ENCODE peak calls at places on chromosomes 6 and 20, in five cellular contexts. One of them, this sample, is unnamed.

GRCh38 chr6:110352603-110353303 is 5.4 kb downstream of the METTL24 start:
- DNase-seq in astrocyte: peak; percentile 48
- DNase-seq in stomach: no peak
- DNase-seq in foreskin fibroblast: no peak
- DNase-seq in endothelial cell: no peak
- DNase-seq in this sample: no peak

GRCh38 chr6:161292145-161292544 is 18.3 kb upstream of the AGPAT4 start:
- DNase-seq in astrocyte: no peak
- DNase-seq in stomach: no peak
- DNase-seq in foreskin fibroblast: no peak
- DNase-seq in endothelial cell: no peak
- DNase-seq in this sample: no peak

GRCh38 chr6:140871911-140872310 is 1260.8 kb upstream of the GJE1 start:
- DNase-seq in astrocyte: peak; percentile 80
- DNase-seq in stomach: no peak
- DNase-seq in foreskin fibroblast: peak; percentile 75
- DNase-seq in endothelial cell: no peak
- DNase-seq in this sample: no peak

GRCh38 chr6:73050706-73051105 is 174.6 kb downstream of the KHDC1L start:
- DNase-seq in astrocyte: no peak
- DNase-seq in stomach: no peak
- DNase-seq in foreskin fibroblast: peak; percentile 51
- DNase-seq in endothelial cell: no peak
- DNase-seq in this sample: no peak

GRCh38 chr6:27312146-27312949 is at the start of gene POM121L2:
- DNase-seq in astrocyte: peak; percentile 13
- DNase-seq in stomach: peak; percentile 80
- DNase-seq in foreskin fibroblast: peak; percentile 70
- DNase-seq in endothelial cell: peak; percentile 72
- DNase-seq in this sample: peak; percentile 84

GRCh38 chr6:159267165-159267564 is 98.0 kb downstream of the FNDC1 start:
- DNase-seq in astrocyte: no peak
- DNase-seq in stomach: no peak
- DNase-seq in foreskin fibroblast: peak; percentile 17
- DNase-seq in endothelial cell: peak; percentile 68
- DNase-seq in this sample: peak; percentile 39

GRCh38 chr20:48186447-48186846 is 401.2 kb upstream of the SULF2 start:
- DNase-seq in astrocyte: peak; percentile 92
- DNase-seq in stomach: no peak
- DNase-seq in foreskin fibroblast: no peak
- DNase-seq in endothelial cell: no peak
- DNase-seq in this sample: no peak

GRCh38 chr6:100105919-100106318 is 111.9 kb upstream of the MCHR2 start:
- DNase-seq in astrocyte: no peak
- DNase-seq in stomach: no peak
- DNase-seq in foreskin fibroblast: no peak
- DNase-seq in endothelial cell: no peak
- DNase-seq in this sample: no peak

GRCh38 chr6:105348897-105349296 is 54.0 kb downstream of the PREP start:
- DNase-seq in astrocyte: no peak
- DNase-seq in stomach: no peak
- DNase-seq in foreskin fibroblast: no peak
- DNase-seq in endothelial cell: no peak
- DNase-seq in this sample: no peak

GRCh38 chr20:35497780-35498189 is 31.7 kb downstream of the C20orf173 start:
- DNase-seq in astrocyte: no peak
- DNase-seq in stomach: no peak
- DNase-seq in foreskin fibroblast: no peak
- DNase-seq in endothelial cell: no peak
- DNase-seq in this sample: no peak

GRCh38 chr6:97085772-97086171 is 161.2 kb downstream of the KLHL32 start:
- DNase-seq in astrocyte: peak; percentile 4
- DNase-seq in stomach: no peak
- DNase-seq in foreskin fibroblast: peak; percentile 53
- DNase-seq in endothelial cell: no peak
- DNase-seq in this sample: no peak

GRCh38 chr6:34346175-34347119 is 46.0 kb downstream of the NUDT3 start:
- DNase-seq in astrocyte: no peak
- DNase-seq in stomach: no peak
- DNase-seq in foreskin fibroblast: no peak
- DNase-seq in endothelial cell: no peak
- DNase-seq in this sample: no peak

GRCh38 chr20:35893942-35894341 is 60.4 kb downstream of the SCAND1 start:
- DNase-seq in astrocyte: no peak
- DNase-seq in stomach: no peak
- DNase-seq in foreskin fibroblast: no peak
- DNase-seq in endothelial cell: no peak
- DNase-seq in this sample: no peak

GRCh38 chr6:139308284-139308916 is 16.6 kb upstream of the TXLNB start:
- DNase-seq in astrocyte: peak; percentile 46
- DNase-seq in stomach: no peak
- DNase-seq in foreskin fibroblast: peak; percentile 48
- DNase-seq in endothelial cell: no peak
- DNase-seq in this sample: no peak

GRCh38 chr20:47922280-47922675 is 137.0 kb upstream of the SULF2 start:
- DNase-seq in astrocyte: peak; percentile 66
- DNase-seq in stomach: no peak
- DNase-seq in foreskin fibroblast: no peak
- DNase-seq in endothelial cell: no peak
- DNase-seq in this sample: peak; percentile 58

GRCh38 chr6:109441069-109441816 is 719 bp downstream of the SMPD2 start:
- DNase-seq in astrocyte: peak; percentile 36
- DNase-seq in stomach: peak; percentile 51
- DNase-seq in foreskin fibroblast: peak; percentile 69
- DNase-seq in endothelial cell: peak; percentile 58
- DNase-seq in this sample: peak; percentile 69

GRCh38 chr20:45523833-45524232 is 8.4 kb upstream of the SPINT3 start:
- DNase-seq in astrocyte: no peak
- DNase-seq in stomach: no peak
- DNase-seq in foreskin fibroblast: peak; percentile 7
- DNase-seq in endothelial cell: no peak
- DNase-seq in this sample: no peak
- TF ChIP-seq CTCF in astrocyte: no peak
- TF ChIP-seq CTCF in stomach: no peak
- TF ChIP-seq CTCF in foreskin fibroblast: no peak
- TF ChIP-seq CTCF in endothelial cell: no peak
- TF ChIP-seq CTCF in this sample: no peak

DNA sequence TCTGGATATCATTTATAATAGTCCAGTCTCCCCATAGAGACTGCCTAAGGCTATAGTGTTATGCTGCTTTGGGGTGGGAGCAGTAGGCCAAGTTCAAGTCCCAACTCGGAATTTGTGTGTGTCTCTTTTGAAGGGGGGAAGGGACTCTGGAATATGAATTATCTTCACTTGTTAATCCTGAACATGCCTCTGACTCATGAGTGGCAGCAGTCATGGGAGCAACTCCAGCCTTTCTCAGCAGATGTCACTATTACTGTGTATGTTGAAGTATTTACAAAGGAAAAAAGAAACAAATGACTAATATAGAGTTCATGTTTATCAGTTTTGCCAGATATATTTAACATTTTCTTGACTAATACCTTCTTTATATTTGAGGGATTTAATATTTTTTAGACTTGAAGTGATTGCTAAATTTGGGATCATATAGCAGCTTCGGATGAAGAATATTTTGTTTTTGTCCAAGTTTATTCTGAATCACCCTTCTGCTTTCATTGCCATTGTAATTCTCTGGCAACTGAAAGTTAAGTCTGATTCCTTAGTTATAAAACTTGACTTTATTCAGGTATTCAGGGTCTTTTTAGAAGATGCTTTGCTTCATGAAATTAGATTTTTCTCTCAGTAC is 23.4 kb downstream of the FAM217A start:
- DNase-seq in astrocyte: peak; percentile 66
- DNase-seq in stomach: peak; percentile 45
- DNase-seq in foreskin fibroblast: peak; percentile 85
- DNase-seq in endothelial cell: no peak
- DNase-seq in this sample: peak; percentile 11
- TF ChIP-seq CTCF in astrocyte: peak; percentile 66
- TF ChIP-seq CTCF in stomach: peak; percentile 46
- TF ChIP-seq CTCF in foreskin fibroblast: peak; percentile 42
- TF ChIP-seq CTCF in endothelial cell: no peak
- TF ChIP-seq CTCF in this sample: no peak

DNA sequence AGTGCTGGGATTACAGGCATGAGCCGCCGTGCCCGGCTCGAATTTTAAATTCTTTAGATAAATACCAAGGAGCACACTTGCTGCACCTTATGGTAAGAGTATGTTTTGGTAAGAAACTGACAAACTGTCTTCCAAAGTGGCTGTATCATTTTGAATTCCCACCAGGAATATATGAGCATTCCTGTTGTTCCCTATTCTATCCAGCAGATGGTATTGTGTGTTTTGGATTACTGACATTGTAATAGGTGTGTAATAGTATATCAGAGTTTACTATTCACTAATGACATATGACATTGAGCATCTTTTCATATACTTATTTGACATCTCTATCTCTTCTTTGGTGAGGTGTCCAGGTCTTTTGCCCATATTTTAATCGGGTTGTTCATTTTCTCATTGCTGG is 40.5 kb downstream of the TGM6 start:
- DNase-seq in astrocyte: no peak
- DNase-seq in stomach: no peak
- DNase-seq in foreskin fibroblast: peak; percentile 9
- DNase-seq in endothelial cell: no peak
- DNase-seq in this sample: no peak
- TF ChIP-seq CTCF in astrocyte: no peak
- TF ChIP-seq CTCF in stomach: no peak
- TF ChIP-seq CTCF in foreskin fibroblast: peak; percentile 13
- TF ChIP-seq CTCF in endothelial cell: peak; percentile 45
- TF ChIP-seq CTCF in this sample: no peak

DNA sequence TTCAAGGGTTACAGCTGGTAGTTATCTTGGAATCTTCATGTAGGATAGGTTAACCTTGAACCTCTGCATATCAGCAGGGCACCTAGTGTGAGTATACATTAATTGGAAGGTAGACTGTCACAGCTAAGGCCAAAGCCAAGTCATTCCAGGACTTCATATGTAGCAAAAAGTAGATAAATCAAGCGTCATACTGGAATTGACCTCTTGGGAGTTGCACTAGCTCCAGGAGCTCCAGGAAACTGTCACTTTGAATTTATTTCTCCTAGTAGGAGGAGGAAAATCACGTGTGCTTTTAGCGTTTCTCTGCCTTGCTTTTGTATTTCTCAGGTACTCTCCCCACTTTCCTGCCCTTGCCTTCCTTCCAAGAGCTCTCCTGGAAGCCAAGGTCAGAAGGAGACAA is 30.3 kb downstream of the RIPOR2 start:
- DNase-seq in astrocyte: no peak
- DNase-seq in stomach: no peak
- DNase-seq in foreskin fibroblast: no peak
- DNase-seq in endothelial cell: no peak
- DNase-seq in this sample: no peak
- TF ChIP-seq CTCF in astrocyte: no peak
- TF ChIP-seq CTCF in stomach: no peak
- TF ChIP-seq CTCF in foreskin fibroblast: no peak
- TF ChIP-seq CTCF in endothelial cell: no peak
- TF ChIP-seq CTCF in this sample: no peak

DNA sequence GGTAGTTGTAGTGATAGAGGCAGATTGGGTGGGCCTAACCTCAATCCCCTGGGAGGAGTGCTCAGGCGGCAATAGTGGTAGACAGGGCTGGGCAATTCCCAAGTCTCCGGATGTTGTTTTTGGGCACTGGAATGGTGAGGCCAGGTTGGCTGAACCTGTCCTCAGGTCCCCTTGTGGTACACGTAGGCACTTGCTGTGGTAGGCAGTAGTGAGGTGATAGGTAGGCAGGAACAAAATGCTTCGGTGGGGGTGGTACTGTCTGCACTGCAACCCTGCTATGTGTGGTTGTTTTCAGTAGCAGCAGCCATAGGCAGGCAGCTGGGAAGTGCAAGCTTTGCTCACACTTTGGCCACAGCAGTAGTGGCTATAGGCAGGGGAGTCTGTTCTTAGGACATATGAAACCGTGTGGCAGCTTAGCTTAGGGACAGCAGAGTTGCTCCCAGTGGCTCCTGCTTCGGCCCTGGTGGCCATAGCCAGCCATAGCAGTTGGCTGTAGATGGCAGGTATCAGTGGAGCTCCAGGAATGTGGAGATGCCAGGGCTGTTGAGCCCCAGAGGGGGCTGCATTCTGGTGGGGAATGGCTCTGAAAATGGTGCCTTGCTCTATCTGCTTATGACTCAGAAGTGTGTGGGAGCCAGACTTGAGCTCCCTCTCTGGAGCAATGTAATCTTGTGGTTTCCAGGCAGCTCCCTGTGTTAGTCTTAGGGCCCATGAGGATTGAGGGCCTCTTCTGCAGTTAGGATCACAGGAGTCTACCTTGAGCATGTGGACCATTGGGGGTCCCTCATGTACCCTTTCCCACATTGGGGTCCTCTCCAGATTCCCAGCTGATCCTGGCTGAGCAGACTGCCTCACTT is 241.8 kb upstream of the BMP2 start:
- DNase-seq in astrocyte: peak; percentile 58
- DNase-seq in stomach: no peak
- DNase-seq in foreskin fibroblast: no peak
- DNase-seq in endothelial cell: no peak
- DNase-seq in this sample: peak; percentile 5
- TF ChIP-seq CTCF in astrocyte: no peak
- TF ChIP-seq CTCF in stomach: no peak
- TF ChIP-seq CTCF in foreskin fibroblast: no peak
- TF ChIP-seq CTCF in endothelial cell: peak; percentile 30
- TF ChIP-seq CTCF in this sample: no peak

GRCh38 chr6:39812853-39813533 is 20.8 kb downstream of the DAAM2 start:
- DNase-seq in astrocyte: peak; percentile 93
- DNase-seq in stomach: no peak
- DNase-seq in foreskin fibroblast: peak; percentile 87
- DNase-seq in endothelial cell: no peak
- DNase-seq in this sample: no peak
- TF ChIP-seq CTCF in astrocyte: no peak
- TF ChIP-seq CTCF in stomach: no peak
- TF ChIP-seq CTCF in foreskin fibroblast: peak; percentile 34
- TF ChIP-seq CTCF in endothelial cell: no peak
- TF ChIP-seq CTCF in this sample: no peak

DNA sequence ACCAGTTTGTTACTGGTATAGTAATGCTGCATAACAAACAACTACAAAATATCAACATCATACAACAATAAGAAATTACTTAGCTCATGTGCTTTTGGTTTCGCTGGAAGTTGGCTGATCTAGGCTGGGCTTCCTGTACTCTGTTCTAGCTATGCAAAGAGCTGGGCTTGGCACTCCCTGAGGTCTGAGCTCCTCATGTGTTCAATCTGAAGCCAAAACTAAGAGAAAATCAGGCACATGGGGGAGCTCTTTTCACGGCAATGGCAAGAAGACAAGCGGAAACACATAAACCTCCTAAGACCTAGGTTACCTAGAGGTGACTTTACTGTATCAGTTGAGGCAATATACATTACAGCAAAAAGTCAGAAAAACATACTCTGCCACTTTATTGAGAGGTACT is 574.2 kb downstream of the KHDRBS2 start:
- DNase-seq in astrocyte: no peak
- DNase-seq in stomach: no peak
- DNase-seq in foreskin fibroblast: no peak
- DNase-seq in endothelial cell: peak; percentile 5
- DNase-seq in this sample: no peak
- TF ChIP-seq CTCF in astrocyte: no peak
- TF ChIP-seq CTCF in stomach: no peak
- TF ChIP-seq CTCF in foreskin fibroblast: no peak
- TF ChIP-seq CTCF in endothelial cell: no peak
- TF ChIP-seq CTCF in this sample: no peak

GRCh38 chr20:25987073-25987927 is 290.6 kb upstream of the ZNF337 start:
- DNase-seq in astrocyte: no peak
- DNase-seq in stomach: no peak
- DNase-seq in foreskin fibroblast: peak; percentile 41
- DNase-seq in endothelial cell: peak; percentile 53
- DNase-seq in this sample: no peak
- TF ChIP-seq CTCF in astrocyte: peak; percentile 8
- TF ChIP-seq CTCF in stomach: peak; percentile 24
- TF ChIP-seq CTCF in foreskin fibroblast: peak; percentile 27
- TF ChIP-seq CTCF in endothelial cell: no peak
- TF ChIP-seq CTCF in this sample: no peak